ENCODE peak calls at places on chromosome 11, in seven cellular contexts. One of them, this sample, is unnamed.

GRCh38 chr11:75022289-75022688 is 33.6 kb downstream of the NEU3 start:
- DNase-seq in gastrocnemius medialis: no peak
- DNase-seq in epithelial cell of esophagus: peak; percentile 34
- DNase-seq in LoVo: no peak
- DNase-seq in activated gamma-delta T cell: no peak
- DNase-seq in activated T-cell treated with anti-CD3 and anti-CD28 coated beads for 48 hours: no peak
- DNase-seq in cardiac muscle cell: no peak
- DNase-seq in this sample: no peak

GRCh38 chr11:1151366-1152315 is 6.1 kb upstream of the MUC5AC start:
- DNase-seq in gastrocnemius medialis: no peak
- DNase-seq in epithelial cell of esophagus: no peak
- DNase-seq in LoVo: no peak
- DNase-seq in activated gamma-delta T cell: no peak
- DNase-seq in activated T-cell treated with anti-CD3 and anti-CD28 coated beads for 48 hours: no peak
- DNase-seq in cardiac muscle cell: no peak
- DNase-seq in this sample: no peak

GRCh38 chr11:128898580-128899344 is 7.6 kb downstream of the KCNJ5 start:
- DNase-seq in gastrocnemius medialis: no peak
- DNase-seq in epithelial cell of esophagus: peak; percentile 53
- DNase-seq in LoVo: no peak
- DNase-seq in activated gamma-delta T cell: no peak
- DNase-seq in activated T-cell treated with anti-CD3 and anti-CD28 coated beads for 48 hours: no peak
- DNase-seq in cardiac muscle cell: no peak
- DNase-seq in this sample: no peak

GRCh38 chr11:74321487-74322188 is 10.2 kb upstream of the P4HA3 start:
- DNase-seq in gastrocnemius medialis: no peak
- DNase-seq in epithelial cell of esophagus: peak; percentile 46
- DNase-seq in LoVo: no peak
- DNase-seq in activated gamma-delta T cell: no peak
- DNase-seq in activated T-cell treated with anti-CD3 and anti-CD28 coated beads for 48 hours: peak; percentile 15
- DNase-seq in cardiac muscle cell: peak; percentile 64
- DNase-seq in this sample: no peak

GRCh38 chr11:56375324-56375723 is at the start of gene OR8U1:
- DNase-seq in gastrocnemius medialis: no peak
- DNase-seq in epithelial cell of esophagus: no peak
- DNase-seq in LoVo: no peak
- DNase-seq in activated gamma-delta T cell: no peak
- DNase-seq in activated T-cell treated with anti-CD3 and anti-CD28 coated beads for 48 hours: no peak
- DNase-seq in cardiac muscle cell: no peak
- DNase-seq in this sample: no peak

GRCh38 chr11:64100345-64100744 is 64.6 kb downstream of the FLRT1 start:
- DNase-seq in gastrocnemius medialis: no peak
- DNase-seq in epithelial cell of esophagus: no peak
- DNase-seq in LoVo: no peak
- DNase-seq in activated gamma-delta T cell: no peak
- DNase-seq in activated T-cell treated with anti-CD3 and anti-CD28 coated beads for 48 hours: no peak
- DNase-seq in cardiac muscle cell: no peak
- DNase-seq in this sample: no peak

GRCh38 chr11:8092587-8093424 is 11.8 kb downstream of the TUB start:
- DNase-seq in gastrocnemius medialis: no peak
- DNase-seq in epithelial cell of esophagus: peak; percentile 78
- DNase-seq in LoVo: peak; percentile 31
- DNase-seq in activated gamma-delta T cell: no peak
- DNase-seq in activated T-cell treated with anti-CD3 and anti-CD28 coated beads for 48 hours: peak; percentile 43
- DNase-seq in cardiac muscle cell: peak; percentile 80
- DNase-seq in this sample: no peak

GRCh38 chr11:126383301-126384052 is 28.0 kb downstream of the ST3GAL4 start:
- DNase-seq in gastrocnemius medialis: no peak
- DNase-seq in epithelial cell of esophagus: no peak
- DNase-seq in LoVo: no peak
- DNase-seq in activated gamma-delta T cell: no peak
- DNase-seq in activated T-cell treated with anti-CD3 and anti-CD28 coated beads for 48 hours: no peak
- DNase-seq in cardiac muscle cell: no peak
- DNase-seq in this sample: no peak

GRCh38 chr11:110366234-110366633 is 63.5 kb upstream of the FDX1 start:
- DNase-seq in gastrocnemius medialis: no peak
- DNase-seq in epithelial cell of esophagus: peak; percentile 72
- DNase-seq in LoVo: peak; percentile 20
- DNase-seq in activated gamma-delta T cell: no peak
- DNase-seq in activated T-cell treated with anti-CD3 and anti-CD28 coated beads for 48 hours: no peak
- DNase-seq in cardiac muscle cell: peak; percentile 58
- DNase-seq in this sample: no peak

GRCh38 chr11:119258983-119259382 is 52.8 kb downstream of the CBL start:
- DNase-seq in gastrocnemius medialis: no peak
- DNase-seq in epithelial cell of esophagus: no peak
- DNase-seq in LoVo: no peak
- DNase-seq in activated gamma-delta T cell: no peak
- DNase-seq in activated T-cell treated with anti-CD3 and anti-CD28 coated beads for 48 hours: no peak
- DNase-seq in cardiac muscle cell: no peak
- DNase-seq in this sample: no peak

GRCh38 chr11:83720675-83721074 is 434.5 kb upstream of the CCDC90B start:
- DNase-seq in gastrocnemius medialis: no peak
- DNase-seq in epithelial cell of esophagus: no peak
- DNase-seq in LoVo: no peak
- DNase-seq in activated gamma-delta T cell: no peak
- DNase-seq in activated T-cell treated with anti-CD3 and anti-CD28 coated beads for 48 hours: no peak
- DNase-seq in cardiac muscle cell: no peak
- DNase-seq in this sample: no peak

GRCh38 chr11:77203901-77204755 is 76.1 kb downstream of the MYO7A start:
- DNase-seq in gastrocnemius medialis: no peak
- DNase-seq in epithelial cell of esophagus: no peak
- DNase-seq in LoVo: no peak
- DNase-seq in activated gamma-delta T cell: no peak
- DNase-seq in activated T-cell treated with anti-CD3 and anti-CD28 coated beads for 48 hours: no peak
- DNase-seq in cardiac muscle cell: no peak
- DNase-seq in this sample: no peak

GRCh38 chr11:112564228-112564955 is 303.7 kb upstream of the PLET1 start:
- DNase-seq in gastrocnemius medialis: peak; percentile 59
- DNase-seq in epithelial cell of esophagus: peak; percentile 60
- DNase-seq in LoVo: no peak
- DNase-seq in activated gamma-delta T cell: no peak
- DNase-seq in activated T-cell treated with anti-CD3 and anti-CD28 coated beads for 48 hours: no peak
- DNase-seq in cardiac muscle cell: peak; percentile 51
- DNase-seq in this sample: no peak

GRCh38 chr11:122678406-122678805 is 22.9 kb downstream of the UBASH3B start:
- DNase-seq in gastrocnemius medialis: no peak
- DNase-seq in epithelial cell of esophagus: no peak
- DNase-seq in LoVo: no peak
- DNase-seq in activated gamma-delta T cell: no peak
- DNase-seq in activated T-cell treated with anti-CD3 and anti-CD28 coated beads for 48 hours: no peak
- DNase-seq in cardiac muscle cell: no peak
- DNase-seq in this sample: no peak

GRCh38 chr11:8265681-8266241 is 2.1 kb upstream of the LMO1 start:
- DNase-seq in gastrocnemius medialis: no peak
- DNase-seq in epithelial cell of esophagus: no peak
- DNase-seq in LoVo: no peak
- DNase-seq in activated gamma-delta T cell: no peak
- DNase-seq in activated T-cell treated with anti-CD3 and anti-CD28 coated beads for 48 hours: no peak
- DNase-seq in cardiac muscle cell: peak; percentile 14
- DNase-seq in this sample: no peak

GRCh38 chr11:6932150-6932549 is 5.9 kb downstream of the ZNF215 start:
- DNase-seq in gastrocnemius medialis: no peak
- DNase-seq in epithelial cell of esophagus: no peak
- DNase-seq in LoVo: no peak
- DNase-seq in activated gamma-delta T cell: no peak
- DNase-seq in activated T-cell treated with anti-CD3 and anti-CD28 coated beads for 48 hours: no peak
- DNase-seq in cardiac muscle cell: no peak
- DNase-seq in this sample: no peak

GRCh38 chr11:75733346-75734107 is 15.9 kb downstream of the MOGAT2 start:
- DNase-seq in gastrocnemius medialis: peak; percentile 25
- DNase-seq in epithelial cell of esophagus: peak; percentile 38
- DNase-seq in LoVo: no peak
- DNase-seq in activated gamma-delta T cell: no peak
- DNase-seq in activated T-cell treated with anti-CD3 and anti-CD28 coated beads for 48 hours: no peak
- DNase-seq in cardiac muscle cell: no peak
- DNase-seq in this sample: no peak

GRCh38 chr11:72627594-72628281 is 46.5 kb downstream of the PDE2A start:
- DNase-seq in gastrocnemius medialis: no peak
- DNase-seq in epithelial cell of esophagus: no peak
- DNase-seq in LoVo: no peak
- DNase-seq in activated gamma-delta T cell: no peak
- DNase-seq in activated T-cell treated with anti-CD3 and anti-CD28 coated beads for 48 hours: no peak
- DNase-seq in cardiac muscle cell: no peak
- DNase-seq in this sample: no peak

GRCh38 chr11:69251639-69252493 is 42.1 kb upstream of the MYEOV start:
- DNase-seq in gastrocnemius medialis: no peak
- DNase-seq in epithelial cell of esophagus: no peak
- DNase-seq in LoVo: no peak
- DNase-seq in activated gamma-delta T cell: no peak
- DNase-seq in activated T-cell treated with anti-CD3 and anti-CD28 coated beads for 48 hours: no peak
- DNase-seq in cardiac muscle cell: no peak
- DNase-seq in this sample: no peak

GRCh38 chr11:66292543-66293332 is 1.0 kb downstream of the TMEM151A start:
- DNase-seq in gastrocnemius medialis: no peak
- DNase-seq in epithelial cell of esophagus: no peak
- DNase-seq in LoVo: no peak
- DNase-seq in activated gamma-delta T cell: no peak
- DNase-seq in activated T-cell treated with anti-CD3 and anti-CD28 coated beads for 48 hours: no peak
- DNase-seq in cardiac muscle cell: no peak
- DNase-seq in this sample: no peak

GRCh38 chr11:127627629-127628462 is 627.3 kb upstream of the KIRREL3 start:
- DNase-seq in gastrocnemius medialis: peak; percentile 54
- DNase-seq in epithelial cell of esophagus: peak; percentile 32
- DNase-seq in LoVo: peak; percentile 19
- DNase-seq in activated gamma-delta T cell: no peak
- DNase-seq in activated T-cell treated with anti-CD3 and anti-CD28 coated beads for 48 hours: no peak
- DNase-seq in cardiac muscle cell: no peak
- DNase-seq in this sample: no peak

GRCh38 chr11:124938206-124938765 is 2.4 kb upstream of the HEPACAM start:
- DNase-seq in gastrocnemius medialis: no peak
- DNase-seq in epithelial cell of esophagus: peak; percentile 34
- DNase-seq in LoVo: no peak
- DNase-seq in activated gamma-delta T cell: no peak
- DNase-seq in activated T-cell treated with anti-CD3 and anti-CD28 coated beads for 48 hours: no peak
- DNase-seq in cardiac muscle cell: no peak
- DNase-seq in this sample: no peak

GRCh38 chr11:119065369-119065768 is 2.2 kb upstream of the VPS11 start:
- DNase-seq in gastrocnemius medialis: no peak
- DNase-seq in epithelial cell of esophagus: peak; percentile 57
- DNase-seq in LoVo: no peak
- DNase-seq in activated gamma-delta T cell: no peak
- DNase-seq in activated T-cell treated with anti-CD3 and anti-CD28 coated beads for 48 hours: peak; percentile 19
- DNase-seq in cardiac muscle cell: peak; percentile 45
- DNase-seq in this sample: no peak

GRCh38 chr11:95793111-95793510 is 2.8 kb downstream of the CEP57 start:
- DNase-seq in gastrocnemius medialis: no peak
- DNase-seq in epithelial cell of esophagus: no peak
- DNase-seq in LoVo: no peak
- DNase-seq in activated gamma-delta T cell: no peak
- DNase-seq in activated T-cell treated with anti-CD3 and anti-CD28 coated beads for 48 hours: no peak
- DNase-seq in cardiac muscle cell: peak; percentile 6
- DNase-seq in this sample: no peak

GRCh38 chr11:57434640-57435546 is 8.0 kb upstream of the SLC43A3 start:
- DNase-seq in gastrocnemius medialis: no peak
- DNase-seq in epithelial cell of esophagus: peak; percentile 96
- DNase-seq in LoVo: no peak
- DNase-seq in activated gamma-delta T cell: no peak
- DNase-seq in activated T-cell treated with anti-CD3 and anti-CD28 coated beads for 48 hours: no peak
- DNase-seq in cardiac muscle cell: peak; percentile 97
- DNase-seq in this sample: no peak

GRCh38 chr11:130403301-130403804 is 25.1 kb downstream of the ADAMTS8 start:
- DNase-seq in gastrocnemius medialis: no peak
- DNase-seq in epithelial cell of esophagus: peak; percentile 97
- DNase-seq in LoVo: no peak
- DNase-seq in activated gamma-delta T cell: no peak
- DNase-seq in activated T-cell treated with anti-CD3 and anti-CD28 coated beads for 48 hours: no peak
- DNase-seq in cardiac muscle cell: peak; percentile 76
- DNase-seq in this sample: no peak

GRCh38 chr11:59560290-59560701 is 49.0 kb downstream of the OR4D9 start:
- DNase-seq in gastrocnemius medialis: peak; percentile 26
- DNase-seq in epithelial cell of esophagus: peak; percentile 86
- DNase-seq in LoVo: peak; percentile 52
- DNase-seq in activated gamma-delta T cell: no peak
- DNase-seq in activated T-cell treated with anti-CD3 and anti-CD28 coated beads for 48 hours: peak; percentile 71
- DNase-seq in cardiac muscle cell: peak; percentile 74
- DNase-seq in this sample: peak; percentile 96

GRCh38 chr11:66324626-66325025 is 7.8 kb upstream of the CD248 start:
- DNase-seq in gastrocnemius medialis: no peak
- DNase-seq in epithelial cell of esophagus: no peak
- DNase-seq in LoVo: no peak
- DNase-seq in activated gamma-delta T cell: no peak
- DNase-seq in activated T-cell treated with anti-CD3 and anti-CD28 coated beads for 48 hours: no peak
- DNase-seq in cardiac muscle cell: peak; percentile 60
- DNase-seq in this sample: no peak

GRCh38 chr11:118051611-118052461 is 25.0 kb upstream of the TMPRSS4 start:
- DNase-seq in gastrocnemius medialis: no peak
- DNase-seq in epithelial cell of esophagus: no peak
- DNase-seq in LoVo: no peak
- DNase-seq in activated gamma-delta T cell: no peak
- DNase-seq in activated T-cell treated with anti-CD3 and anti-CD28 coated beads for 48 hours: peak; percentile 45
- DNase-seq in cardiac muscle cell: no peak
- DNase-seq in this sample: no peak

GRCh38 chr11:10931761-10932700 is 74.2 kb upstream of the ZBED5 start:
- DNase-seq in gastrocnemius medialis: no peak
- DNase-seq in epithelial cell of esophagus: peak; percentile 53
- DNase-seq in LoVo: no peak
- DNase-seq in activated gamma-delta T cell: no peak
- DNase-seq in activated T-cell treated with anti-CD3 and anti-CD28 coated beads for 48 hours: no peak
- DNase-seq in cardiac muscle cell: peak; percentile 61
- DNase-seq in this sample: no peak

GRCh38 chr11:47354913-47355282 is 2.4 kb upstream of the MYBPC3 start:
- DNase-seq in gastrocnemius medialis: no peak
- DNase-seq in epithelial cell of esophagus: no peak
- DNase-seq in LoVo: no peak
- DNase-seq in activated gamma-delta T cell: no peak
- DNase-seq in activated T-cell treated with anti-CD3 and anti-CD28 coated beads for 48 hours: no peak
- DNase-seq in cardiac muscle cell: peak; percentile 22
- DNase-seq in this sample: no peak

GRCh38 chr11:113023228-113023627 is 62.0 kb downstream of the NCAM1 start:
- DNase-seq in gastrocnemius medialis: no peak
- DNase-seq in epithelial cell of esophagus: peak; percentile 19
- DNase-seq in LoVo: no peak
- DNase-seq in activated gamma-delta T cell: no peak
- DNase-seq in activated T-cell treated with anti-CD3 and anti-CD28 coated beads for 48 hours: no peak
- DNase-seq in cardiac muscle cell: peak; percentile 29
- DNase-seq in this sample: no peak

GRCh38 chr11:62680825-62681240 is 2.0 kb upstream of the UBXN1 start:
- DNase-seq in gastrocnemius medialis: peak; percentile 57
- DNase-seq in epithelial cell of esophagus: peak; percentile 81
- DNase-seq in LoVo: peak; percentile 64
- DNase-seq in activated gamma-delta T cell: no peak
- DNase-seq in activated T-cell treated with anti-CD3 and anti-CD28 coated beads for 48 hours: peak; percentile 25
- DNase-seq in cardiac muscle cell: peak; percentile 90
- DNase-seq in this sample: no peak

GRCh38 chr11:19557185-19557584 is 155.5 kb upstream of the NAV2 start:
- DNase-seq in gastrocnemius medialis: no peak
- DNase-seq in epithelial cell of esophagus: no peak
- DNase-seq in LoVo: no peak
- DNase-seq in activated gamma-delta T cell: no peak
- DNase-seq in activated T-cell treated with anti-CD3 and anti-CD28 coated beads for 48 hours: no peak
- DNase-seq in cardiac muscle cell: no peak
- DNase-seq in this sample: no peak

This sample was measured in activated CD8-positive, alpha-beta memory T cell treated with anti-CD3 and anti-CD28 coated beads for 48 hours.